ENCODE peak calls at places on chromosome 7, in ten cellular contexts. One of them, this sample, is unnamed.

GRCh38 chr7:89623018-89623672 is 531.1 kb upstream of the STEAP1 start:
- DNase-seq in coronary artery: no peak
- DNase-seq in naive thymus-derived CD8-positive, alpha-beta T cell: no peak
- DNase-seq in amniotic stem cell: peak
- DNase-seq in immature natural killer cell: peak
- DNase-seq in CD8-positive, alpha-beta memory T cell: peak
- DNase-seq in HCEC 1CT: peak
- DNase-seq in amniotic epithelial cell: peak
- DNase-seq in GM04504: peak
- DNase-seq in AG09309: peak
- DNase-seq in this sample: peak

GRCh38 chr7:99440195-99440594 is 1.5 kb downstream of the CPSF4 start:
- DNase-seq in coronary artery: no peak
- DNase-seq in naive thymus-derived CD8-positive, alpha-beta T cell: no peak
- DNase-seq in amniotic stem cell: no peak
- DNase-seq in immature natural killer cell: no peak
- DNase-seq in CD8-positive, alpha-beta memory T cell: no peak
- DNase-seq in HCEC 1CT: no peak
- DNase-seq in amniotic epithelial cell: peak
- DNase-seq in GM04504: no peak
- DNase-seq in AG09309: peak
- DNase-seq in this sample: peak

GRCh38 chr7:140873473-140873872 is 51.3 kb downstream of the BRAF start:
- DNase-seq in coronary artery: no peak
- DNase-seq in naive thymus-derived CD8-positive, alpha-beta T cell: no peak
- DNase-seq in amniotic stem cell: no peak
- DNase-seq in immature natural killer cell: no peak
- DNase-seq in CD8-positive, alpha-beta memory T cell: no peak
- DNase-seq in HCEC 1CT: no peak
- DNase-seq in amniotic epithelial cell: no peak
- DNase-seq in GM04504: no peak
- DNase-seq in AG09309: no peak
- DNase-seq in this sample: no peak

GRCh38 chr7:140251824-140252555 is 75.2 kb upstream of the KDM7A start:
- DNase-seq in coronary artery: no peak
- DNase-seq in naive thymus-derived CD8-positive, alpha-beta T cell: no peak
- DNase-seq in amniotic stem cell: no peak
- DNase-seq in immature natural killer cell: no peak
- DNase-seq in CD8-positive, alpha-beta memory T cell: no peak
- DNase-seq in HCEC 1CT: no peak
- DNase-seq in amniotic epithelial cell: no peak
- DNase-seq in GM04504: no peak
- DNase-seq in AG09309: no peak
- DNase-seq in this sample: no peak

GRCh38 chr7:127705461-127705959 is 53.5 kb downstream of the SND1 start:
- DNase-seq in coronary artery: no peak
- DNase-seq in naive thymus-derived CD8-positive, alpha-beta T cell: no peak
- DNase-seq in amniotic stem cell: no peak
- DNase-seq in immature natural killer cell: no peak
- DNase-seq in CD8-positive, alpha-beta memory T cell: no peak
- DNase-seq in HCEC 1CT: peak
- DNase-seq in amniotic epithelial cell: no peak
- DNase-seq in GM04504: no peak
- DNase-seq in AG09309: no peak
- DNase-seq in this sample: peak

GRCh38 chr7:138295049-138295637 is 164.9 kb upstream of the TRIM24 start:
- DNase-seq in coronary artery: no peak
- DNase-seq in naive thymus-derived CD8-positive, alpha-beta T cell: no peak
- DNase-seq in amniotic stem cell: no peak
- DNase-seq in immature natural killer cell: no peak
- DNase-seq in CD8-positive, alpha-beta memory T cell: no peak
- DNase-seq in HCEC 1CT: no peak
- DNase-seq in amniotic epithelial cell: no peak
- DNase-seq in GM04504: no peak
- DNase-seq in AG09309: no peak
- DNase-seq in this sample: no peak

GRCh38 chr7:142481548-142481947 is 223.7 kb upstream of the PRSS58 start:
- DNase-seq in coronary artery: no peak
- DNase-seq in naive thymus-derived CD8-positive, alpha-beta T cell: no peak
- DNase-seq in amniotic stem cell: no peak
- DNase-seq in immature natural killer cell: no peak
- DNase-seq in CD8-positive, alpha-beta memory T cell: no peak
- DNase-seq in HCEC 1CT: peak
- DNase-seq in amniotic epithelial cell: no peak
- DNase-seq in GM04504: peak
- DNase-seq in AG09309: no peak
- DNase-seq in this sample: no peak

GRCh38 chr7:131945313-131945831 is 388.9 kb upstream of the PODXL start:
- DNase-seq in coronary artery: no peak
- DNase-seq in naive thymus-derived CD8-positive, alpha-beta T cell: peak
- DNase-seq in amniotic stem cell: peak
- DNase-seq in immature natural killer cell: no peak
- DNase-seq in CD8-positive, alpha-beta memory T cell: no peak
- DNase-seq in HCEC 1CT: no peak
- DNase-seq in amniotic epithelial cell: peak
- DNase-seq in GM04504: no peak
- DNase-seq in AG09309: no peak
- DNase-seq in this sample: peak

GRCh38 chr7:2084331-2084730 is 148.4 kb downstream of the MAD1L1 start:
- DNase-seq in coronary artery: no peak
- DNase-seq in naive thymus-derived CD8-positive, alpha-beta T cell: no peak
- DNase-seq in amniotic stem cell: no peak
- DNase-seq in immature natural killer cell: no peak
- DNase-seq in CD8-positive, alpha-beta memory T cell: peak
- DNase-seq in HCEC 1CT: no peak
- DNase-seq in amniotic epithelial cell: no peak
- DNase-seq in GM04504: no peak
- DNase-seq in AG09309: no peak
- DNase-seq in this sample: no peak

GRCh38 chr7:101100858-101101847 is 15.9 kb downstream of the TRIM56 start:
- DNase-seq in coronary artery: no peak
- DNase-seq in naive thymus-derived CD8-positive, alpha-beta T cell: no peak
- DNase-seq in amniotic stem cell: no peak
- DNase-seq in immature natural killer cell: no peak
- DNase-seq in CD8-positive, alpha-beta memory T cell: no peak
- DNase-seq in HCEC 1CT: no peak
- DNase-seq in amniotic epithelial cell: no peak
- DNase-seq in GM04504: no peak
- DNase-seq in AG09309: no peak
- DNase-seq in this sample: peak

GRCh38 chr7:133164444-133164843 is 82.6 kb upstream of the CHCHD3 start:
- DNase-seq in coronary artery: no peak
- DNase-seq in naive thymus-derived CD8-positive, alpha-beta T cell: no peak
- DNase-seq in amniotic stem cell: no peak
- DNase-seq in immature natural killer cell: no peak
- DNase-seq in CD8-positive, alpha-beta memory T cell: no peak
- DNase-seq in HCEC 1CT: no peak
- DNase-seq in amniotic epithelial cell: no peak
- DNase-seq in GM04504: no peak
- DNase-seq in AG09309: no peak
- DNase-seq in this sample: no peak

GRCh38 chr7:50818324-50818723 is 35.6 kb upstream of the GRB10 start:
- DNase-seq in coronary artery: no peak
- DNase-seq in naive thymus-derived CD8-positive, alpha-beta T cell: no peak
- DNase-seq in amniotic stem cell: no peak
- DNase-seq in immature natural killer cell: no peak
- DNase-seq in CD8-positive, alpha-beta memory T cell: no peak
- DNase-seq in HCEC 1CT: no peak
- DNase-seq in amniotic epithelial cell: no peak
- DNase-seq in GM04504: no peak
- DNase-seq in AG09309: no peak
- DNase-seq in this sample: no peak

GRCh38 chr7:30920021-30920583 is 8.4 kb downstream of the AQP1 start:
- DNase-seq in coronary artery: peak
- DNase-seq in naive thymus-derived CD8-positive, alpha-beta T cell: no peak
- DNase-seq in amniotic stem cell: no peak
- DNase-seq in immature natural killer cell: no peak
- DNase-seq in CD8-positive, alpha-beta memory T cell: no peak
- DNase-seq in HCEC 1CT: no peak
- DNase-seq in amniotic epithelial cell: no peak
- DNase-seq in GM04504: peak
- DNase-seq in AG09309: no peak
- DNase-seq in this sample: no peak

GRCh38 chr7:16563281-16564022 is 36.8 kb downstream of the LRRC72 start:
- DNase-seq in coronary artery: no peak
- DNase-seq in naive thymus-derived CD8-positive, alpha-beta T cell: no peak
- DNase-seq in amniotic stem cell: no peak
- DNase-seq in immature natural killer cell: peak
- DNase-seq in CD8-positive, alpha-beta memory T cell: no peak
- DNase-seq in HCEC 1CT: no peak
- DNase-seq in amniotic epithelial cell: peak
- DNase-seq in GM04504: no peak
- DNase-seq in AG09309: no peak
- DNase-seq in this sample: no peak

GRCh38 chr7:4774804-4775280 is 581 bp upstream of the AP5Z1 start:
- DNase-seq in coronary artery: no peak
- DNase-seq in naive thymus-derived CD8-positive, alpha-beta T cell: no peak
- DNase-seq in amniotic stem cell: peak
- DNase-seq in immature natural killer cell: no peak
- DNase-seq in CD8-positive, alpha-beta memory T cell: no peak
- DNase-seq in HCEC 1CT: peak
- DNase-seq in amniotic epithelial cell: peak
- DNase-seq in GM04504: peak
- DNase-seq in AG09309: peak
- DNase-seq in this sample: peak

GRCh38 chr7:149872419-149873073 is 1.2 kb upstream of the ATP6V0E2 start:
- DNase-seq in coronary artery: peak
- DNase-seq in naive thymus-derived CD8-positive, alpha-beta T cell: no peak
- DNase-seq in amniotic stem cell: peak
- DNase-seq in immature natural killer cell: no peak
- DNase-seq in CD8-positive, alpha-beta memory T cell: no peak
- DNase-seq in HCEC 1CT: peak
- DNase-seq in amniotic epithelial cell: peak
- DNase-seq in GM04504: peak
- DNase-seq in AG09309: peak
- DNase-seq in this sample: no peak

GRCh38 chr7:93430917-93431588 is 143.5 kb downstream of the CALCR start:
- DNase-seq in coronary artery: no peak
- DNase-seq in naive thymus-derived CD8-positive, alpha-beta T cell: no peak
- DNase-seq in amniotic stem cell: no peak
- DNase-seq in immature natural killer cell: no peak
- DNase-seq in CD8-positive, alpha-beta memory T cell: no peak
- DNase-seq in HCEC 1CT: no peak
- DNase-seq in amniotic epithelial cell: no peak
- DNase-seq in GM04504: no peak
- DNase-seq in AG09309: no peak
- DNase-seq in this sample: no peak

GRCh38 chr7:96236198-96237039 is 85.5 kb downstream of the SLC25A13 start:
- DNase-seq in coronary artery: peak
- DNase-seq in naive thymus-derived CD8-positive, alpha-beta T cell: no peak
- DNase-seq in amniotic stem cell: peak
- DNase-seq in immature natural killer cell: no peak
- DNase-seq in CD8-positive, alpha-beta memory T cell: no peak
- DNase-seq in HCEC 1CT: peak
- DNase-seq in amniotic epithelial cell: peak
- DNase-seq in GM04504: no peak
- DNase-seq in AG09309: no peak
- DNase-seq in this sample: peak

GRCh38 chr7:126715076-126715475 is 537.7 kb downstream of the GRM8 start:
- DNase-seq in coronary artery: no peak
- DNase-seq in naive thymus-derived CD8-positive, alpha-beta T cell: no peak
- DNase-seq in amniotic stem cell: no peak
- DNase-seq in immature natural killer cell: no peak
- DNase-seq in CD8-positive, alpha-beta memory T cell: no peak
- DNase-seq in HCEC 1CT: peak
- DNase-seq in amniotic epithelial cell: no peak
- DNase-seq in GM04504: no peak
- DNase-seq in AG09309: no peak
- DNase-seq in this sample: peak

GRCh38 chr7:73908123-73908611 is 47.2 kb downstream of the TMEM270 start:
- DNase-seq in coronary artery: no peak
- DNase-seq in naive thymus-derived CD8-positive, alpha-beta T cell: no peak
- DNase-seq in amniotic stem cell: no peak
- DNase-seq in immature natural killer cell: no peak
- DNase-seq in CD8-positive, alpha-beta memory T cell: no peak
- DNase-seq in HCEC 1CT: no peak
- DNase-seq in amniotic epithelial cell: no peak
- DNase-seq in GM04504: no peak
- DNase-seq in AG09309: no peak
- DNase-seq in this sample: no peak

GRCh38 chr7:1669954-1670893 is at the start of gene ELFN1:
- DNase-seq in coronary artery: peak
- DNase-seq in naive thymus-derived CD8-positive, alpha-beta T cell: no peak
- DNase-seq in amniotic stem cell: no peak
- DNase-seq in immature natural killer cell: no peak
- DNase-seq in CD8-positive, alpha-beta memory T cell: no peak
- DNase-seq in HCEC 1CT: no peak
- DNase-seq in amniotic epithelial cell: no peak
- DNase-seq in GM04504: no peak
- DNase-seq in AG09309: no peak
- DNase-seq in this sample: no peak

GRCh38 chr7:37943905-37944736 is 23.7 kb downstream of the EPDR1 start:
- DNase-seq in coronary artery: no peak
- DNase-seq in naive thymus-derived CD8-positive, alpha-beta T cell: no peak
- DNase-seq in amniotic stem cell: no peak
- DNase-seq in immature natural killer cell: no peak
- DNase-seq in CD8-positive, alpha-beta memory T cell: no peak
- DNase-seq in HCEC 1CT: no peak
- DNase-seq in amniotic epithelial cell: no peak
- DNase-seq in GM04504: no peak
- DNase-seq in AG09309: no peak
- DNase-seq in this sample: no peak

GRCh38 chr7:16669581-16669980 is 23.6 kb downstream of the BZW2 start:
- DNase-seq in coronary artery: no peak
- DNase-seq in naive thymus-derived CD8-positive, alpha-beta T cell: no peak
- DNase-seq in amniotic stem cell: no peak
- DNase-seq in immature natural killer cell: no peak
- DNase-seq in CD8-positive, alpha-beta memory T cell: no peak
- DNase-seq in HCEC 1CT: peak
- DNase-seq in amniotic epithelial cell: peak
- DNase-seq in GM04504: no peak
- DNase-seq in AG09309: no peak
- DNase-seq in this sample: peak

GRCh38 chr7:5218564-5219360 is 28.7 kb downstream of the WIPI2 start:
- DNase-seq in coronary artery: no peak
- DNase-seq in naive thymus-derived CD8-positive, alpha-beta T cell: no peak
- DNase-seq in amniotic stem cell: no peak
- DNase-seq in immature natural killer cell: no peak
- DNase-seq in CD8-positive, alpha-beta memory T cell: no peak
- DNase-seq in HCEC 1CT: no peak
- DNase-seq in amniotic epithelial cell: no peak
- DNase-seq in GM04504: no peak
- DNase-seq in AG09309: no peak
- DNase-seq in this sample: no peak

GRCh38 chr7:141575654-141576448 is 24.6 kb downstream of the AGK start:
- DNase-seq in coronary artery: no peak
- DNase-seq in naive thymus-derived CD8-positive, alpha-beta T cell: no peak
- DNase-seq in amniotic stem cell: no peak
- DNase-seq in immature natural killer cell: no peak
- DNase-seq in CD8-positive, alpha-beta memory T cell: no peak
- DNase-seq in HCEC 1CT: no peak
- DNase-seq in amniotic epithelial cell: no peak
- DNase-seq in GM04504: no peak
- DNase-seq in AG09309: no peak
- DNase-seq in this sample: no peak

GRCh38 chr7:23333671-23334246 is 34.6 kb downstream of the MALSU1 start:
- DNase-seq in coronary artery: no peak
- DNase-seq in naive thymus-derived CD8-positive, alpha-beta T cell: no peak
- DNase-seq in amniotic stem cell: peak
- DNase-seq in immature natural killer cell: no peak
- DNase-seq in CD8-positive, alpha-beta memory T cell: no peak
- DNase-seq in HCEC 1CT: peak
- DNase-seq in amniotic epithelial cell: peak
- DNase-seq in GM04504: peak
- DNase-seq in AG09309: peak
- DNase-seq in this sample: peak

GRCh38 chr7:6705959-6706665 is 635 bp downstream of the ZNF12 start:
- DNase-seq in coronary artery: no peak
- DNase-seq in naive thymus-derived CD8-positive, alpha-beta T cell: peak
- DNase-seq in amniotic stem cell: no peak
- DNase-seq in immature natural killer cell: no peak
- DNase-seq in CD8-positive, alpha-beta memory T cell: no peak
- DNase-seq in HCEC 1CT: peak
- DNase-seq in amniotic epithelial cell: peak
- DNase-seq in GM04504: peak
- DNase-seq in AG09309: no peak
- DNase-seq in this sample: peak

This sample was measured in RKO.